ENCODE peak calls at places on chromosomes 11 and 22, in eight cellular contexts. U is HCT116, R is IMR-90, J is A549, Q is heart left ventricle, D is right lobe of liver, M is NB4, A is body of pancreas. T is an unnamed sample.
A peak's percentile ranks its signal among the peaks of the same experiment; 100 is the strongest.

GRCh38 chr11:75279273-75279672 is 38.7 kb downstream of the TPBGL start:
- DNase-seq in A (peak; percentile 6), J (no peak), D (no peak), Q (no peak), M (no peak), R (peak; percentile 35), U (no peak), T (peak; percentile 34)

GRCh38 chr22:36332623-36333331 is 55.0 kb downstream of the MYH9 start:
- DNase-seq in J (no peak), M (peak; percentile 87), A (peak; percentile 73), Q (peak; percentile 57), U (no peak), R (peak; percentile 83), D (no peak), T (peak; percentile 86)

GRCh38 chr11:59574932-59575904 is 40.4 kb downstream of the OSBP start:
- DNase-seq in A (no peak), R (no peak), U (no peak), J (no peak), Q (no peak), M (no peak), D (no peak), T (no peak)

GRCh38 chr22:49235463-49236300 is 592.0 kb downstream of the BRD1 start:
- DNase-seq in A (no peak), U (no peak), Q (no peak), D (no peak), R (no peak), J (no peak), M (no peak), T (no peak)

GRCh38 chr11:117822031-117822521 is 2.5 kb downstream of the FXYD2 start:
- DNase-seq in M (peak; percentile 63), Q (peak; percentile 46), R (no peak), D (no peak), J (no peak), A (peak; percentile 67), U (no peak), T (no peak)

GRCh38 chr11:69640260-69640994 is 529 bp upstream of the CCND1 start:
- DNase-seq in D (peak; percentile 66), A (no peak), M (peak; percentile 42), R (no peak), Q (peak; percentile 59), J (no peak), U (no peak), T (no peak)

GRCh38 chr11:69106124-69106811 is 49.5 kb upstream of the SMIM38 start:
- DNase-seq in A (peak; percentile 46), R (no peak), D (peak; percentile 43), Q (no peak), M (no peak), J (no peak), U (no peak), T (no peak)

GRCh38 chr11:63560506-63561179 is 2.5 kb downstream of the PLAAT2 start:
- DNase-seq in D (no peak), J (no peak), M (no peak), A (peak; percentile 26), Q (no peak), R (no peak), U (no peak), T (peak; percentile 84)

GRCh38 chr11:26199341-26199740 is 132.6 kb upstream of the ANO3 start:
- DNase-seq in D (no peak), Q (no peak), M (no peak), U (no peak), J (no peak), A (no peak), R (peak; percentile 66), T (no peak)

GRCh38 chr22:41916745-41917358 is 2.0 kb upstream of the SHISA8 start:
- DNase-seq in U (no peak), D (no peak), J (no peak), R (no peak), Q (no peak), A (no peak), M (no peak), T (no peak)

GRCh38 chr22:41917375-41917905 is 2.6 kb upstream of the SHISA8 start:
- DNase-seq in U (no peak), M (no peak), R (no peak), J (no peak), A (no peak), D (no peak), Q (no peak), T (no peak)

GRCh38 chr22:41917906-41918791 is 3.3 kb upstream of the SHISA8 start:
- DNase-seq in M (peak; percentile 73), R (peak; percentile 63), A (peak; percentile 40), Q (peak; percentile 62), J (no peak), U (no peak), D (no peak), T (no peak)

GRCh38 chr22:41920271-41920976 is 5.5 kb upstream of the SHISA8 start:
- DNase-seq in A (no peak), R (no peak), D (no peak), U (no peak), M (no peak), Q (no peak), J (no peak), T (no peak)

DNA sequence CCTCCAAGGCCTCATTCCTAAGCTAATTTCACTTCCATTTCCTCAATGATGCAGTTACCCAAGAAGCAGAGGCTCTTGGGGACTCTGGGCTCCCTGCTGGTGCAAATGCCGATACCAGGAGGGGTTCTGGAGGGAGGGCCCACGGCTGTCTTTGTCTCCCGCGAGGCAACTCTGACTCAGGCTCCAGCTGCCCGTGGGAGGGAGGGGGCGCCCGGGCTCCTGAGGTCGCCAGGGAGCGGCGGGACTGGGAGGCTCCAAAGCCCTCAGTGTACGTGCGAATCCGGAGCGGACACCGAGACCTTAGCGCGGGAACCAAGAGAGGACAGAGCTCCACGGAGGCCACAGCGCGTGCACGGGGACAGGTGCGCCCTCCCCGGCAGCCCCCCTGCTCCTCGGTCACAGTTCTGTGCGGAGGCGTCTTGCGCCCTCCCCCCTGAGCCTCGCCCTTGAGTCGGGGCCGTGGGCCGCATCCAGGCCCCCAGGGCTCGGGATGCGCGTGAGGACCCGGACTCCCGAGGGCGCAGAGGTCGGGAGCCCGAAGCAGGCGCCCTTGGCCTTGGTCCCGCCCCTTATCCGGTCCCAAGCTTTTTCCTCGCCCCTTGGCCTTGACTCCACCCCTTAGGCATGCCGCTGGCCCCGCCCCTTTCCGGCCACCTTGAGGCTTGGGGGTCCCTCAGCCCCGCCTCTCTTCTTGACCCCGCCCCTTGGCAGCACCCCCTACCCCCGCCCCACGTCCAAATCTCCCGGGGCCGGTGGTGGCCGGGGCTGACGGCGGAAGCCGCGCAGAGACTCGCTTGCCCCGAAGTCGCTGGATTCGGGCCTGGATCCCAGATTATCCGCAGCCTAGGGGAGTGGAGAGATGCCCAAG is 4.7 kb upstream of the SHISA8 start:
- DNase-seq in M (peak; percentile 78), A (peak; percentile 56), U (no peak), J (no peak), Q (peak; percentile 70), D (no peak), R (peak; percentile 11), T (no peak)
- TF ChIP-seq POLR2A in M (no peak), A (no peak), U (no peak), J (no peak), Q (no peak), D (no peak), R (no peak), T (no peak)

DNA sequence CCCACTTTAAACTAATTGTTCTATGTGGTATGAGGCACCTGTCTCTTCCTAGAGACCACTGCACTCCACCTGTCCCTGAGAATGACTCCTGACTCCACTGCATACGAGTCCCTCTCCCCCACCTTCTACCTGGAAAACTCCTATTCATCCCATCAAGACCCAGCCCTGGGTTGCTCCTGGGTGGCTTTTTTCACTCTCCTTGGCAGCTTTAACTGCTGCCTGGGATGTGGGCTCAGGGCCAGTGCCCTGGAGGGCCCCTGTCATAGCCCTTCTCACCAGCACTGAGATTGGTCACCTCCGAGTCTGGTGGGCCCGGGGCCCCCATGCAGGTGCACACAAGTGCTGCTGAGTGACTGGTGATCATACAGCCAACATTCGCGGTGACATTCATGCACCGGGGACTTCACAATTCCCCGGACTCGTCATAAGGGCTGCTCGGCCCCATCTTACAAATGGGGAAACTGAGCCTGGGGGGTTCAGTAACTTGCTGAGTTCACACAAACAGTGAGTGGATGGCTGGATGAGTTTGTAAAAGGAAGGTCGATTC is 25.9 kb upstream of the TOLLIP start:
- DNase-seq in R (no peak), J (no peak), A (no peak), D (no peak), Q (no peak), U (no peak), M (no peak), T (no peak)
- H3K4me3 ChIP-seq in R (no peak overlapping the region), J (peak overlapping the region; percentile 58), A (no peak overlapping the region), D (no peak overlapping the region), Q (peak overlapping the region; percentile 47), U (peak overlapping the region; percentile 36), M (peak overlapping the region; percentile 36), T (no peak overlapping the region)

DNA sequence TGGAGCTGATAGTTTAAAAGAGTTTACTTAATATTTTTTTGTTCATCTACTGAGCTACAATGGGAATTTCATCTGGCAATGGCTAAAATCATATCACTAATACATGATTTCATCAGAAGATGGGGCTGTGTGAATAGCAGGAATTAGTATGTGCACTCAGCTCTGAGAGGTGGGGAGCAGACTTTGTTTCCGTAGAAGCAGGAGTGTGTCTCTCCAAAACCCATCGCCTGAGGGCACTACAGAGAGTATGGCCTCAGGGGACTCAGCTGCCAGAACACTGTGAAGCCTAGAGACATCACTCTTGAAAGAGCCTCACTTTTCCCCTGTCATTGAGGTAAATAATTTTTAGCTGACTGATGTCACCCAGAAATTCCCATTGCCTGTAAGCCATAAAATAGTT is 261.4 kb upstream of the ISX start:
- DNase-seq in U (no peak), Q (no peak), M (peak; percentile 26), A (no peak), J (no peak), R (no peak), D (no peak), T (no peak)
- TF ChIP-seq CTCF in U (no peak), Q (no peak), M (peak; percentile 19), A (no peak), J (no peak), R (no peak), D (no peak), T (no peak)

GRCh38 chr22:46737105-46737975 is 712 bp downstream of the CERK start:
- DNase-seq in Q (peak; percentile 57), R (peak; percentile 34), D (peak; percentile 68), J (peak; percentile 18), U (no peak), A (peak; percentile 49), M (peak; percentile 68), T (no peak)
- TF ChIP-seq POLR2A in Q (no peak), R (no peak), D (no peak), J (no peak), U (no peak), A (no peak), M (no peak), T (no peak)

DNA sequence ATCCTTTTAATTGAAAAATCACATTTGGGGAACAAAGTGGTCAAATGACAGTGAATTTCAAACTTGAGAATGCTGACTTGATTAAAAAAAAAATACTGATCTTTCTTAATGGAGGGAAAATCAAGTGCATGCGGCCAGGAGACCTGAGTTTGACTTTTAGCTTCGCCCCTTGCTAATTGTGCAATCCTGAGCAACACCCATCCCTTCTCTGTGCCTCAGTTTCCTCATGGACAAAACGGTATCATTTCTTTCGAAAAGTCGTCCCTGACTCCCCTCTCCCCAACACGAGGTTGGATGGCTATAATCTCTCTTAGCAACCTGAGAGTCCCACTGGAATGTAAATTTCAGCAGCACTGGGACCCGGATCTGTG is 959 bp upstream of the FJX1 start:
- DNase-seq in U (no peak), M (no peak), D (no peak), J (no peak), R (no peak), Q (no peak), A (no peak), T (no peak)
- H3K4me3 ChIP-seq in U (peak overlapping the region; percentile 60), M (no peak overlapping the region), D (no peak overlapping the region), J (peak overlapping the region; percentile 90), R (peak overlapping the region; percentile 67), Q (peak overlapping the region; percentile 57), A (no peak overlapping the region), T (no peak overlapping the region)

T was measured in lower leg skin.